ENCODE peak calls at places on chromosomes 7 and 10, in six cellular contexts. H, V, G, C, P and F are unnamed samples.

GRCh38 chr7:4792537-4793126 is 17.2 kb downstream of the AP5Z1 start:
- DNase-seq in H (no peak), V (no peak), G (no peak), C (no peak), P (peak), F (no peak)

GRCh38 chr7:127673902-127674301 is 21.9 kb downstream of the SND1 start:
- DNase-seq in H (no peak), V (no peak), G (no peak), C (no peak), P (no peak), F (no peak)

GRCh38 chr7:30173058-30173897 is 38.5 kb downstream of the MTURN start:
- DNase-seq in H (no peak), V (peak), G (peak), C (peak), P (no peak), F (no peak)

GRCh38 chr10:57094083-57094482 is 733.0 kb upstream of the ZWINT start:
- DNase-seq in H (no peak), V (no peak), G (no peak), C (no peak), P (no peak), F (no peak)

GRCh38 chr7:110767550-110768137 is 323.3 kb upstream of the LRRN3 start:
- DNase-seq in H (no peak), V (no peak), G (no peak), C (no peak), P (no peak), F (no peak)

GRCh38 chr7:21140622-21141021 is 287.3 kb upstream of the SP4 start:
- DNase-seq in H (no peak), V (no peak), G (no peak), C (no peak), P (no peak), F (no peak)

GRCh38 chr7:81195033-81195432 is 276.2 kb upstream of the SEMA3C start:
- DNase-seq in H (no peak), V (no peak), G (peak), C (no peak), P (no peak), F (no peak)

GRCh38 chr10:71134732-71135211 is 77.6 kb upstream of the UNC5B start:
- DNase-seq in H (no peak), V (no peak), G (no peak), C (no peak), P (no peak), F (no peak)

GRCh38 chr7:81447351-81447952 is 322.4 kb downstream of the HGF start:
- DNase-seq in H (peak), V (peak), G (peak), C (peak), P (no peak), F (no peak)

DNA sequence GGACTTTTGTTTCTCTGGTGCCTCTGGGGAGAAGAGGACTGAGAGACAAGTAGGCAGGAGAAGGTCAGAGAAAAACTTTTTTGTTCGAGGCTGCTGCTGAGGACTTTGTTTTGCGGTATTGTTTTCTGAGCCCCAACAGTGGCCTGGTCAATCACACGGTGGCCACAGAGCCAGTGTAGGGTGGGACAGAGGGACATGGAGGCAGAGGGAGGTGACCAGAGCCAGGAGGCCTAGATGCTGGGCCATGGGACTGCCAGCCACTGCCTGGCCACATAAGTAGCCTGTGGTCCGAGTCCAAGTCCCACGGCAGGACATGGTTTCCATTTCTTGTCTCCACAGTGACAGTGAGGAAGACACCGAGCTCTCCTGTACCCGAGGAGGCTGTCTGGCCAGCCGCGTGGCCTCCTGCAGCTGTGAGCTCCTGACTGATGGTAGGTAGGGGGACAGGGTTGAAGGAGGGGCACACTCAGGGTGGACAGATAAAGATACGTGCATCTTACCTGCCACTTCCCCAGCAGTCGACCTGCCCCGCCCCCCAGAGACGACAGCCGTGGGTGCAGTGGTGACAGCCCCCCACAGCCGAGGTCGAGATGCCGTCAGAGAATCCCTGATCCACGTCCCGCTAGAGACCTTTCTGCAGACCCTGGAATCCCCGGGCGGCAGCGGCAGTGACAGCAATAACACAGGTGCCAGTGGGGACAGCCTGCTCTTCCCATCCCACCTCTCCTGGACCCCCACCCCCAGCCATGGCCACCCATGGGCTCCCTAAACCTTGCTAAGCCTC is 27.5 kb downstream of the SH2B2 start:
- DNase-seq in H (no peak), V (peak), G (no peak), C (no peak), P (no peak), F (no peak)
- TF ChIP-seq CHD2 in H (no peak), V (no peak), G (no peak), C (no peak), P (no peak), F (no peak)

GRCh38 chr10:29481906-29482440 is 152.8 kb downstream of the SVIL start:
- DNase-seq in H (no peak), V (no peak), G (peak), C (no peak), P (no peak), F (no peak)

GRCh38 chr10:29486466-29486865 is 148.3 kb downstream of the SVIL start:
- DNase-seq in H (no peak), V (no peak), G (no peak), C (no peak), P (no peak), F (no peak)

GRCh38 chr10:29480281-29480954 is 154.4 kb downstream of the SVIL start:
- DNase-seq in H (no peak), V (no peak), G (no peak), C (no peak), P (no peak), F (no peak)

GRCh38 chr10:29479081-29479917 is 155.5 kb downstream of the SVIL start:
- DNase-seq in H (no peak), V (no peak), G (no peak), C (no peak), P (no peak), F (no peak)

DNA sequence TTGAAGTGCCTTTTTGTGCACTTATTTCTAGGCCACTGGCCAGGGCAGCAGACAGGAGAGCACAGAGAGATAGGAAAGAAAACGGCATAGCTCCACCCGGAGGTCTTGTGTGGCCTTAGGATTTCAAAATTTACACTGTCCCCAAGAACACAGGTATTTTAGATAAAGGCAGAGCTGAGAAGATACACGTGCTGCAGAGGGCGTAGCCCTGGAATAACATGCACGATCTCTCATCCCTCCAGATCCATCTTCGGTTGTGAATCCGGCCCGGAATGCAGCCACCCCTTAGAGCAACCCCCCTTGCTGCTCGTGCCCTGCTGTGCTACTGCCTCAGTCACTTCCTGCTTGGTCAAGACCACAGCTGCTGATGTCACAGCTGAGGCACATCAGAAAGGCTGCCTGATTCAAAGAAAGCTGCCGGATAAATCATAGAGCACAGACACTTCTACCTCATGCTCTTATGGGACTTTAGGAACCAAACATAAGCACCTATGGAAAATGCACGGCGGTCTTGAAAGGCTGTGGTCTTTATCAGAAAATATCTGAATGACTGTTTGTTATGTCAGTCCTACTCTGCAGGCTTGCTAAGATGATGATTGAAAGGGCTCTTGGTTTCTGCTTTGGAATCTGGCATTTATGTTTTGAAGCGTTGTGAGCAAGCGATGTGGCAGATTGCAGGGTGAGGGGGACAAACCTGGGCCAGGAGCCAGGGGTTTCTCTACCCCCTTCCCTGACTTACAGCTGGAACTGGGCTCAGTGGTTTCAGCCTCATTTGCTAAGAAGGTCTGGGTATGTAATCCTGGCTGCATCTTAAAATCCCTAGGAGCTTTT is 152.0 kb downstream of the SVIL start:
- DNase-seq in H (no peak), V (peak), G (peak), C (no peak), P (peak), F (no peak)
- TF ChIP-seq USF2 in H (no peak), V (no peak), G (no peak), C (no peak), P (no peak), F (no peak)

GRCh38 chr10:1054684-1055083 is 1.5 kb upstream of the WDR37 start:
- DNase-seq in H (no peak), V (no peak), G (no peak), C (no peak), P (no peak), F (no peak)

GRCh38 chr10:1056326-1057105 is at the start of gene WDR37:
- DNase-seq in H (peak), V (peak), G (peak), C (peak), P (peak), F (no peak)

GRCh38 chr10:1058017-1058416 is 1.8 kb downstream of the WDR37 start:
- DNase-seq in H (no peak), V (no peak), G (peak), C (no peak), P (no peak), F (no peak)

GRCh38 chr10:1059902-1060301 is 3.7 kb downstream of the WDR37 start:
- DNase-seq in H (no peak), V (no peak), G (no peak), C (no peak), P (no peak), F (no peak)

DNA sequence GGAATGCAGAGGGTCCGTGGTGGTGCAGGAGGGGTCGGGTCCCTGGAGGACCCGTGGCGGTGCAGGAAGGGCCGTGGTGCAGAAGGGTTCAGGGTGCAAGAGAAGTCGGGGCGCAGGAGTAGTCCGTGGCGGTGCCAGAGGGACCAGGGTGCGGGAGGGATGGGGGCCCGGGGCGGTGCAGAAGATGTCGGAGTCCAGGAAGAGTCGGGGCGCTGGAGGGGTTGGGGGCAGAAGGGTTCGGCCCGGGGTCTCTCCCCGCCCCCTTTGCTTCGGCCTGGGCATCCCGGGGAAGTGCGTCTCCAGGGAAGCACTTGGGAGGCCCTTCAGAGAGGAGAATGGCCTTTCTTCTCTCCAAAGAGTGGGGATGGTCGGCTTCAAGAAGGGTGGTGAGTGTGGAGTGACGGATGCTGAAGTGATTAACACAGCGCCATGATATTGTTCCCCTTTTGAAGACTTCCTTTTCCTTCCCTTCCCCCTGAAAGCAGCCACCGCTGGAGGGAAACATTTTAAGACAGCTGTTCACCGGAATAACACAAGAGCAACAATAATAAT is 997 bp downstream of the WDR37 start:
- DNase-seq in H (peak), V (no peak), G (no peak), C (peak), P (no peak), F (no peak)
- TF ChIP-seq CHD2 in H (no peak), V (no peak), G (no peak), C (no peak), P (no peak), F (no peak)

DNA sequence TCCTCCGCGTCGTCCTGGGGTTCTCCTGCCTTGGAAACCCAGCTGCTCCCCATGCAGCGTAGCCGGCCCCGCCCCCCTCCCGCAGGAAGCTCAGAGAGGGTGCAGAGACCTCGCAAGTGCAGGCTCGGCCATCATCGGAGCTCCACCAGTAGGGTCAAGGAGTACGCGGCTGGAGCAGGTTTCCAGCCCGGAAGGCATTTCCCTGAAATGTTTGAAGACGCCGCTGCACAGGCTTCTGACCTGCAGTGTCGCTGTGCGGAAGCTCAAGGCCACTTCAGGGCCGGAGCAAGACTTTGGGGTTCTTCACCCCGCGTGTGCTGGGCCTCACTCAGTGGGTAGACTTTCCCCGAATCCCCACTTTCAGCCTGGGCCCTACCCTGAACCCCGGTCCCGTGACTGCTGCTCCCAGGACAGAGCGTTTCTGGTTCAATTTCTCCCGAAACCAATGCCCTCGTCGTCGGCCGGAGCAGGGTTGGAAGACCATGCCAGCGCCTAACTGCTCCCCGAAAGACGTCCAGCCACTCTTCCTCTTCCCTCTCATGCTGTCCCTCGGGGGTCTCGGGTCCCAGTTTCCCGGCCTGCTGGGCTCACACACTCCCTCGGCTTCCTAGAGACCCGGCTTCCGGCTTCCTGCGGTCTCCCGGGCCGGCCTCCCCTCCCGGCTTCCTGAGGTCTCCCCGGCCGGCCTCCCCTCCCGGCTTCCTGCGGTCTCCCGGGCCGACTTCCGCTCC is 52.1 kb downstream of the INSIG1 start:
- DNase-seq in H (no peak), V (peak), G (no peak), C (peak), P (no peak), F (no peak)
- TF ChIP-seq USF2 in H (no peak), V (no peak), G (no peak), C (no peak), P (no peak), F (no peak)

GRCh38 chr7:158274404-158274811 is 313.2 kb downstream of the PTPRN2 start:
- DNase-seq in H (no peak), V (peak), G (no peak), C (no peak), P (no peak), F (no peak)

GRCh38 chr7:158275711-158276413 is 311.8 kb downstream of the PTPRN2 start:
- DNase-seq in H (no peak), V (no peak), G (no peak), C (no peak), P (no peak), F (no peak)

GRCh38 chr7:158277219-158278141 is 310.1 kb downstream of the PTPRN2 start:
- DNase-seq in H (no peak), V (no peak), G (no peak), C (no peak), P (no peak), F (no peak)

GRCh38 chr7:158274996-158275395 is 312.6 kb downstream of the PTPRN2 start:
- DNase-seq in H (no peak), V (no peak), G (no peak), C (no peak), P (no peak), F (no peak)

DNA sequence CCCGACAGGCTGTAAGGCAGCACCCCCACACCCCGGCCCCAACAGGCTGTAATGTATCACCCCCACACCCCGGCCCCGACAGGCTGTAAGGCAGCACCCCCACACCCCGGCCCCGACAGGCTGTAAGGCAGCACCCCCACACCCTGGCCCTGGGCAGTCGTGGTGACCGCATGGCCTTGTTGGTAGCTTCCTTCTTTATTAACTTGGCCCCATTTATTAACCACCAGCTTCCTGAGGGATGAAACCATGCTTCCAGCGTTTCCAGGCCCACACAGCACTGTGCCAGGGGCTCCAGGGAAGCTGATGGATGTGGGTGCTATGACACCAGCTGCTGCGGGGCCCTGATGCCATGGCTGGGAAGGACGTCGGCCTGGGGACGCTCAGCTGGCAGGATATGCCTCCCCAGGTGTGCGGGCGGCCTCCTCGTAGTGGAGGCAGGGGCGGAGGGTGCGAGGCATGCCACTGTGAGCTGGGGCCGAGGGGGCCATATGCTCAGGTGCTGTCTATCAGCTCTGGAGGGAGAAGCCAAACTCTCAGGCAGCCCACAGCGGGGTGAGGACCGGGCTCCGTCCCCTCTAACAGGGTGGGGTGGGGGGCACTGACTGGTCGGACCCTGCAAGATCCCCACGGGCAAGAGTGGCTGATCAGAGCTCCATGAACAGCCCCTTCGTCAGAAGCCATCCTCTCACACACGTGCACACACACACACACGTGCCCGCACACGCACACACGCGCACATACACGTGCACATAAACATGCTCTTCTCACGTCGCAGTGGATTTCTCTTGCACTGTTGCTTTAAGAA is 311.0 kb downstream of the PTPRN2 start:
- DNase-seq in H (no peak), V (no peak), G (no peak), C (no peak), P (no peak), F (no peak)
- TF ChIP-seq CHD2 in H (no peak), V (no peak), G (no peak), C (no peak), P (no peak), F (no peak)